ENCODE peak calls at places on chromosomes 16 and 17, in ten cellular contexts. One of them, this sample, is unnamed.

GRCh38 chr17:5097101-5097834 is 14.4 kb downstream of the ZNF232 start:
- DNase-seq in GM13977: no peak
- DNase-seq in AG20443: no peak
- DNase-seq in endothelial cell: peak; percentile 63
- DNase-seq in T-cell: peak; percentile 47
- DNase-seq in AG08396: no peak
- DNase-seq in glutamatergic neuron: peak; percentile 83
- DNase-seq in NCI-H1436 treated with DMSO at 0.1 percent for 48 hours: no peak
- DNase-seq in activated CD8-positive, alpha-beta memory T cell treated with anti-CD3 and anti-CD28 coated beads for 24 hours: peak; percentile 77
- DNase-seq in HEK293T: no peak
- DNase-seq in this sample: no peak

GRCh38 chr17:80616705-80617104 is 72.1 kb downstream of the RPTOR start:
- DNase-seq in activated CD8-positive, alpha-beta memory T cell treated with anti-CD3 and anti-CD28 coated beads for 24 hours: no peak
- DNase-seq in AG08396: no peak
- DNase-seq in endothelial cell: no peak
- DNase-seq in T-cell: no peak
- DNase-seq in glutamatergic neuron: no peak
- DNase-seq in AG20443: no peak
- DNase-seq in NCI-H1436 treated with DMSO at 0.1 percent for 48 hours: no peak
- DNase-seq in HEK293T: no peak
- DNase-seq in GM13977: no peak
- DNase-seq in this sample: no peak

GRCh38 chr17:38703742-38704644 is 1.1 kb upstream of the MLLT6 start:
- DNase-seq in AG08396: peak; percentile 46
- DNase-seq in GM13977: peak; percentile 90
- DNase-seq in AG20443: peak; percentile 44
- DNase-seq in glutamatergic neuron: peak; percentile 49
- DNase-seq in endothelial cell: peak; percentile 65
- DNase-seq in HEK293T: peak; percentile 27
- DNase-seq in activated CD8-positive, alpha-beta memory T cell treated with anti-CD3 and anti-CD28 coated beads for 24 hours: peak; percentile 92
- DNase-seq in T-cell: peak; percentile 47
- DNase-seq in NCI-H1436 treated with DMSO at 0.1 percent for 48 hours: peak; percentile 50
- DNase-seq in this sample: no peak

GRCh38 chr17:58020401-58020800 is 13.4 kb upstream of the SRSF1 start:
- DNase-seq in HEK293T: no peak
- DNase-seq in endothelial cell: no peak
- DNase-seq in activated CD8-positive, alpha-beta memory T cell treated with anti-CD3 and anti-CD28 coated beads for 24 hours: no peak
- DNase-seq in AG08396: no peak
- DNase-seq in T-cell: no peak
- DNase-seq in GM13977: no peak
- DNase-seq in glutamatergic neuron: no peak
- DNase-seq in AG20443: no peak
- DNase-seq in NCI-H1436 treated with DMSO at 0.1 percent for 48 hours: no peak
- DNase-seq in this sample: no peak

GRCh38 chr16:81419806-81420205 is 24.8 kb upstream of the CMIP start:
- DNase-seq in AG08396: no peak
- DNase-seq in AG20443: no peak
- DNase-seq in endothelial cell: no peak
- DNase-seq in GM13977: no peak
- DNase-seq in T-cell: no peak
- DNase-seq in NCI-H1436 treated with DMSO at 0.1 percent for 48 hours: no peak
- DNase-seq in HEK293T: no peak
- DNase-seq in activated CD8-positive, alpha-beta memory T cell treated with anti-CD3 and anti-CD28 coated beads for 24 hours: no peak
- DNase-seq in glutamatergic neuron: no peak
- DNase-seq in this sample: no peak

GRCh38 chr17:37458805-37459204 is 30.9 kb upstream of the DUSP14 start:
- DNase-seq in glutamatergic neuron: no peak
- DNase-seq in HEK293T: no peak
- DNase-seq in GM13977: no peak
- DNase-seq in NCI-H1436 treated with DMSO at 0.1 percent for 48 hours: no peak
- DNase-seq in activated CD8-positive, alpha-beta memory T cell treated with anti-CD3 and anti-CD28 coated beads for 24 hours: no peak
- DNase-seq in AG08396: peak; percentile 42
- DNase-seq in T-cell: no peak
- DNase-seq in endothelial cell: no peak
- DNase-seq in AG20443: peak; percentile 58
- DNase-seq in this sample: peak; percentile 85

GRCh38 chr16:84286568-84287220 is 8.0 kb upstream of the WFDC1 start:
- DNase-seq in endothelial cell: no peak
- DNase-seq in glutamatergic neuron: peak; percentile 53
- DNase-seq in HEK293T: no peak
- DNase-seq in T-cell: no peak
- DNase-seq in NCI-H1436 treated with DMSO at 0.1 percent for 48 hours: no peak
- DNase-seq in AG08396: peak; percentile 75
- DNase-seq in GM13977: no peak
- DNase-seq in activated CD8-positive, alpha-beta memory T cell treated with anti-CD3 and anti-CD28 coated beads for 24 hours: no peak
- DNase-seq in AG20443: peak; percentile 52
- DNase-seq in this sample: peak; percentile 64

GRCh38 chr16:6545329-6545728 is 787.3 kb upstream of the RBFOX1 start:
- DNase-seq in glutamatergic neuron: no peak
- DNase-seq in endothelial cell: no peak
- DNase-seq in GM13977: no peak
- DNase-seq in AG20443: no peak
- DNase-seq in AG08396: no peak
- DNase-seq in T-cell: no peak
- DNase-seq in NCI-H1436 treated with DMSO at 0.1 percent for 48 hours: no peak
- DNase-seq in HEK293T: no peak
- DNase-seq in activated CD8-positive, alpha-beta memory T cell treated with anti-CD3 and anti-CD28 coated beads for 24 hours: no peak
- DNase-seq in this sample: no peak

GRCh38 chr16:27505297-27506236 is 44.1 kb downstream of the GTF3C1 start:
- DNase-seq in AG20443: no peak
- DNase-seq in glutamatergic neuron: no peak
- DNase-seq in AG08396: no peak
- DNase-seq in activated CD8-positive, alpha-beta memory T cell treated with anti-CD3 and anti-CD28 coated beads for 24 hours: no peak
- DNase-seq in NCI-H1436 treated with DMSO at 0.1 percent for 48 hours: no peak
- DNase-seq in endothelial cell: no peak
- DNase-seq in T-cell: no peak
- DNase-seq in GM13977: no peak
- DNase-seq in HEK293T: no peak
- DNase-seq in this sample: peak; percentile 26

GRCh38 chr17:21278304-21279197 is 6.0 kb upstream of the MAP2K3 start:
- DNase-seq in AG08396: no peak
- DNase-seq in GM13977: no peak
- DNase-seq in HEK293T: no peak
- DNase-seq in AG20443: peak; percentile 20
- DNase-seq in endothelial cell: no peak
- DNase-seq in activated CD8-positive, alpha-beta memory T cell treated with anti-CD3 and anti-CD28 coated beads for 24 hours: no peak
- DNase-seq in NCI-H1436 treated with DMSO at 0.1 percent for 48 hours: no peak
- DNase-seq in T-cell: peak; percentile 48
- DNase-seq in glutamatergic neuron: no peak
- DNase-seq in this sample: peak; percentile 52

This sample was measured in AG10803.